ENCODE peak calls at places on chromosomes 7 and 10, in ten cellular contexts. S is kidney epithelial cell; X is chondrocyte; V is foreskin fibroblast; W is CD8-positive, alpha-beta T cell; A is glutamatergic neuron; P is PC-3; J is foreskin keratinocyte; Z is WTC11; F is HFF-Myc. I is an unnamed sample.
A peak's percentile ranks its signal among the peaks of the same experiment; 100 is the strongest.

GRCh38 chr10:72331575-72332422 is 22.9 kb downstream of the DNAJB12 start:
- DNase-seq in S (peak; percentile 88), X (no peak), V (peak; percentile 91), W (peak; percentile 95), A (no peak), P (peak; percentile 77), J (peak; percentile 93), Z (peak; percentile 81), F (no peak), I (peak; percentile 96)

GRCh38 chr10:110783509-110784103 is 88.1 kb upstream of the PDCD4 start:
- DNase-seq in S (no peak), X (no peak), V (no peak), W (peak; percentile 77), A (no peak), P (no peak), J (no peak), Z (no peak), F (no peak), I (no peak)

GRCh38 chr10:81831060-81831459 is 43.9 kb upstream of the NRG3 start:
- DNase-seq in S (no peak), X (no peak), V (no peak), W (no peak), A (no peak), P (no peak), J (no peak), Z (no peak), F (no peak), I (no peak)

GRCh38 chr7:44645696-44646095 is 39.3 kb downstream of the OGDH start:
- DNase-seq in S (no peak), X (no peak), V (no peak), W (no peak), A (no peak), P (no peak), J (no peak), Z (no peak), F (no peak), I (no peak)

GRCh38 chr10:89301231-89301630 is 615 bp upstream of the IFIT2 start:
- DNase-seq in S (no peak), X (no peak), V (peak; percentile 34), W (no peak), A (no peak), P (peak; percentile 26), J (no peak), Z (no peak), F (no peak), I (peak; percentile 58)

GRCh38 chr7:77409005-77409738 is 7.0 kb downstream of the GSAP start:
- DNase-seq in S (no peak), X (no peak), V (no peak), W (no peak), A (no peak), P (peak; percentile 84), J (peak; percentile 85), Z (no peak), F (no peak), I (no peak)

GRCh38 chr7:117220836-117221235 is 102.0 kb downstream of the WNT2 start:
- DNase-seq in S (no peak), X (no peak), V (no peak), W (no peak), A (no peak), P (no peak), J (no peak), Z (peak; percentile 34), F (no peak), I (no peak)

GRCh38 chr10:100652406-100653130 is 92.8 kb upstream of the PAX2 start:
- DNase-seq in S (no peak), X (no peak), V (no peak), W (no peak), A (no peak), P (no peak), J (no peak), Z (no peak), F (no peak), I (no peak)

GRCh38 chr7:130156140-130156539 is 49.1 kb downstream of the TMEM209 start:
- DNase-seq in S (no peak), X (no peak), V (no peak), W (no peak), A (no peak), P (no peak), J (no peak), Z (no peak), F (no peak), I (no peak)

GRCh38 chr7:130153251-130153908 is 51.8 kb downstream of the TMEM209 start:
- DNase-seq in S (no peak), X (no peak), V (no peak), W (no peak), A (no peak), P (no peak), J (no peak), Z (no peak), F (no peak), I (no peak)

GRCh38 chr7:130154131-130154500 is 51.1 kb downstream of the TMEM209 start:
- DNase-seq in S (no peak), X (no peak), V (no peak), W (no peak), A (no peak), P (peak; percentile 6), J (no peak), Z (no peak), F (no peak), I (peak; percentile 65)

GRCh38 chr7:130152270-130153141 is 52.7 kb downstream of the TMEM209 start:
- DNase-seq in S (no peak), X (no peak), V (no peak), W (no peak), A (no peak), P (no peak), J (no peak), Z (no peak), F (no peak), I (no peak)

DNA sequence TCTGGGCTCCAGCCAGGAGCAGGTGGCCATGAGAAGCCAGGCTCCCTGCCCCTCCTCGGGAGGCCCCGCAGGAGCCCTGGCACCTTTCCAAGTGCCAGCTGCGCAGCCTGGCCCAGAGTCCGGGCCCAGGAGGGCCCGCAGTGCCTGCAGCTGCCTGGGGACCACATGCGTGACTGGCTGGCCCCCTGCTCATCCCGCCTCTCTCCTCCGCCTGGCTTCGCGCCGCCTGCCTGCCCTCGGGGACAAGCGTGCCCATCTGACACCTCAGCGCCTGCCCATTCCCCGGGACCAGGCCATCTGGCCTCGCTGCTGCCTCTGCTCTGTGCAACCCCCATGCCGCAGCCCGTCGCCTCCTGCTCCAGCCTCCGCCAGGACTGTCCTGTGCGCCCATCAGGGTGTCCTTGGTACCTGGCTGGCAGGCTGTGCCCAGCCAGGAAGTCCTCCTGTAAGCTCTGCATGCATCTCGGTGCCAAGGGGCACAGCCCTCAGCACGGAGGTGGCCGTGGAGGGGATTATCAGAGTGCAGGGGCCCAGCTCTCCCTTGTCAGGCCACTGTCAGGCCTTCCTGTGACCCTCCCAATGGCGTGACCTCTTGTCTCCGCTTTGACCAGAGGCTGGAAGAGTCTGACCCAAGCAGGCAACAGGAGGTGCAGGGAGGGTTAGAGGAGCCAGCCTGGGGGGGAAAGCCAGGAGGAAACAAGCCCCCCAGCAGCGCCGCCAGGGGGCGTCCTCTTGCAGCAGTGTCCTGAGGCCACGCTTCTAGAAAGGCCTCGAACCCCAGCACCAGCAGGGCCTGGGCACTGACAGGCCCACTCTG is 50.5 kb downstream of the TMEM209 start:
- DNase-seq in S (no peak), X (no peak), V (no peak), W (no peak), A (peak; percentile 79), P (peak; percentile 19), J (no peak), Z (peak; percentile 76), F (no peak), I (no peak)
- TF ChIP-seq CTCF in S (peak; percentile 21), X (peak; percentile 36), V (peak; percentile 22), W (no peak), A (peak; percentile 62), P (peak; percentile 52), J (peak; percentile 40), Z (peak; percentile 82), F (peak; percentile 58), I (no peak)

GRCh38 chr10:117353700-117354099 is 21.5 kb downstream of the PDZD8 start:
- DNase-seq in S (no peak), X (no peak), V (no peak), W (no peak), A (no peak), P (no peak), J (no peak), Z (no peak), F (no peak), I (no peak)
- TF ChIP-seq CTCF in S (no peak), X (no peak), V (no peak), W (no peak), A (no peak), P (no peak), J (no peak), Z (no peak), F (no peak), I (no peak)

DNA sequence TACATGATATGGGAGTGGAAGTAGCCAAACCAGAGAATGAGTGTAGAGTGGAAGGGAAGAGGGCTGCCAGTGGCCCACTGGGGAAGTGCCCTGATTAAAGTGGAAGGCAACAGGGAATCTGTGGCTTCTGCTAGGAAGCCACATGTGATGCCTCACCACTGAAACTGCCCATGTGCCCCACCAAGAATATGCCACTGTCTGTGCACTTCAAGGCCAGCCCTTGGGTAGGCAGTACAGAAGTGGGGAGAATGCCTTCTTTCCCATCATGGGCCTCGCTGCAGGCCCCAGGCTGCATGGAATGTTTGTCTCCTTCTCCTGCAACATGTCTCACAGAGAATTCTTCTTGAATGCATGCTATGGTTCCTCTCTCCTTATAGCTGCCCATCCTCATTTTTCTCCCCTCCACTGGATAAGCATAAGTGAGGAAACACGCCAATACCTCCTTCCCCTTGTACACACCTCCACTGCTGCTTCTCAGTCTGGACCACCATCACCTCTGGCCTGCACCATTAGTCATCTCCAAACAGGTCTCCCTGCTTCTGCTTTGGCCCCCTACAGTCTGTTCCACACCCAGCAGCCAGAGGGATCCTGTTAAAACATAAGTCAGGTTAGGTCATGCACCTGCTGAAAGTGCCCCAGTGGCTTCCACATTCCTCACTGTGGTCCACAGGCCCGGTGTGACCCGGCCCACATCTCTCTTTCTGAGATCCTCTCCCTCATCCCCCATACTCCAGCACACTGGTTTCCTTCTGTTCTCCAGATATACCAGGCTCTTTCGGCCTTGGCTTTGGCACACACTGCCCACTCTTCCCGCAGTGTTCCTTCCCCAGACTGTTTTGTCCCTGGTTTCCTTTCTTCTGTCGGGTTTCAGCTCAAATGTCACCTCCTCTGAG is 37.1 kb downstream of the SNX10 start:
- DNase-seq in S (no peak), X (no peak), V (no peak), W (no peak), A (no peak), P (no peak), J (no peak), Z (no peak), F (no peak), I (no peak)
- TF ChIP-seq CTCF in S (no peak), X (no peak), V (no peak), W (no peak), A (no peak), P (no peak), J (no peak), Z (no peak), F (no peak), I (no peak)

GRCh38 chr10:23338155-23338828 is 6.3 kb downstream of the C10orf67 start:
- DNase-seq in S (peak; percentile 55), X (no peak), V (peak; percentile 23), W (no peak), A (no peak), P (peak; percentile 69), J (peak; percentile 79), Z (peak; percentile 20), F (no peak), I (no peak)

GRCh38 chr10:23337616-23338015 is 7.0 kb downstream of the C10orf67 start:
- DNase-seq in S (no peak), X (no peak), V (no peak), W (no peak), A (no peak), P (no peak), J (no peak), Z (no peak), F (no peak), I (no peak)

GRCh38 chr10:23341004-23341403 is 3.6 kb downstream of the C10orf67 start:
- DNase-seq in S (peak; percentile 80), X (no peak), V (peak; percentile 23), W (no peak), A (no peak), P (peak; percentile 5), J (no peak), Z (no peak), F (no peak), I (no peak)

GRCh38 chr10:23340346-23340745 is 4.3 kb downstream of the C10orf67 start:
- DNase-seq in S (no peak), X (no peak), V (no peak), W (no peak), A (no peak), P (no peak), J (no peak), Z (no peak), F (no peak), I (no peak)

GRCh38 chr10:23338886-23339285 is 5.7 kb downstream of the C10orf67 start:
- DNase-seq in S (no peak), X (no peak), V (no peak), W (no peak), A (no peak), P (peak; percentile 68), J (no peak), Z (no peak), F (no peak), I (no peak)
- TF ChIP-seq CTCF in S (no peak), X (no peak), V (no peak), W (no peak), A (no peak), P (no peak), J (peak; percentile 57), Z (no peak), F (no peak), I (no peak)

I was measured in mucosa of descending colon.